ENCODE peak calls at places on chromosomes 5 and 9, in six cellular contexts. H is coronary artery; X is T47D; E is naive thymus-derived CD4-positive, alpha-beta T cell; K is stimulated activated CD4-positive, alpha-beta T cell treated with anti-CD3 and anti-CD28 coated beads, TNF-alpha, amount 100 ng/mL, for 1 hour; T is NCI-H774. J is an unnamed sample.

GRCh38 chr5:61450880-61451279 is 118.8 kb downstream of the ZSWIM6 start:
- DNase-seq in H (no peak), X (peak; percentile 15), E (no peak), K (no peak), T (peak; percentile 26), J (peak; percentile 72)

GRCh38 chr5:98735806-98736507 is 37.5 kb upstream of the RGMB start:
- DNase-seq in H (no peak), X (no peak), E (no peak), K (no peak), T (no peak), J (no peak)

GRCh38 chr5:150081541-150082283 is 4.6 kb downstream of the CSF1R start:
- DNase-seq in H (peak; percentile 79), X (no peak), E (no peak), K (no peak), T (no peak), J (no peak)

GRCh38 chr5:177545487-177546261 is 8.7 kb downstream of the FAM193B start:
- DNase-seq in H (peak; percentile 84), X (no peak), E (no peak), K (no peak), T (no peak), J (no peak)

GRCh38 chr5:68270576-68270975 is 55.0 kb downstream of the PIK3R1 start:
- DNase-seq in H (no peak), X (no peak), E (no peak), K (no peak), T (no peak), J (no peak)

GRCh38 chr9:72494051-72494450 is 27.4 kb upstream of the TMC1 start:
- DNase-seq in H (no peak), X (no peak), E (no peak), K (no peak), T (no peak), J (no peak)

GRCh38 chr5:125683669-125684068 is 739.5 kb upstream of the GRAMD2B start:
- DNase-seq in H (no peak), X (no peak), E (no peak), K (no peak), T (no peak), J (no peak)

GRCh38 chr9:127221695-127222094 is 42.9 kb upstream of the GARNL3 start:
- DNase-seq in H (no peak), X (no peak), E (no peak), K (no peak), T (no peak), J (no peak)

GRCh38 chr9:136297016-136297691 is 6.7 kb downstream of the CCDC187 start:
- DNase-seq in H (no peak), X (peak; percentile 85), E (no peak), K (no peak), T (peak; percentile 81), J (no peak)